ENCODE peak calls at places on chromosomes 6 and 20, in six cellular contexts. U is PC-3, R is MM.1S, L is HCT116, S is GM23248, F is neural progenitor cell. H is an unnamed sample. For H3K9me3, the result is how much of the 10 kb centered on the place peaks cover.

GRCh38 chr6:139161169-139161568 is 26.3 kb downstream of the HECA start:
- DNase-seq in L (peak), S (peak), F (no peak), R (no peak), U (no peak), H (no peak)

GRCh38 chr6:27502508-27503435 is 29.9 kb upstream of the ZNF184 start:
- DNase-seq in R (peak), S (peak), F (peak), L (peak), U (peak), H (peak)

GRCh38 chr6:39430968-39431523 is 108.5 kb upstream of the KCNK16 start:
- DNase-seq in F (peak), U (no peak), S (peak), R (peak), L (no peak), H (peak)

GRCh38 chr20:61370841-61371303 is 118.8 kb downstream of the CDH4 start:
- DNase-seq in R (no peak), S (no peak), L (no peak), F (peak), U (no peak), H (no peak)

GRCh38 chr6:157459327-157459726 is 78.3 kb downstream of the ZDHHC14 start:
- DNase-seq in S (no peak), F (no peak), L (no peak), U (no peak), R (no peak), H (no peak)

GRCh38 chr20:20367681-20368413 is at the start of gene INSM1:
- DNase-seq in R (no peak), F (peak), U (no peak), S (no peak), L (no peak), H (no peak)

GRCh38 chr6:122772724-122773123 is 6.8 kb upstream of the FABP7 start:
- DNase-seq in F (no peak), L (no peak), S (no peak), R (no peak), U (peak), H (peak)

GRCh38 chr6:161233986-161234620 is 39.8 kb downstream of the AGPAT4 start:
- DNase-seq in L (peak), F (no peak), R (no peak), S (peak), U (peak), H (peak)

GRCh38 chr20:41483553-41483930 is 116.9 kb upstream of the EMILIN3 start:
- DNase-seq in S (peak), U (peak), F (no peak), R (no peak), L (no peak), H (no peak)

GRCh38 chr20:31720486-31721407 is 1.9 kb downstream of the BCL2L1 start:
- DNase-seq in R (peak), S (no peak), U (peak), L (no peak), F (no peak), H (peak)

GRCh38 chr6:157428418-157429202 is 47.6 kb downstream of the ZDHHC14 start:
- DNase-seq in S (peak), U (peak), F (peak), R (no peak), L (peak), H (peak)

DNA sequence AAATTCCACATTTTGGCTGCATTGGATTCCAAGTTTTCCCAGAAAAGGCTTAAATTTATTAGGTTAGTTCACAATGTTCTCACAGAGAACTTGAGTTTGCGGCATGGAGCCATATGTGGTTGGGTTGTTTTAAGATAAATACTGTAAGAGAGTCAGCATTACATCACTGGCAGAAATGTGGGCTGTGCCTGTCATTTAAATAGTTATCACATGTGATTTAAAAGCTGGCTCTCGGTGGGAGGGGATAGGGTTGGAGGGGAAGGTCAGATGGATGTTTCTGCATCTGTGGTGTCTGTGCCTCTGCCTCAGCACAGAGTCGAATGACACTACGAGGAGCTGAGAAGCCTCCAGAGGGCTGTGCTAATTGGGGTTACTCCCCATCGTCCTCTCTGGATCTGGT is 73.8 kb upstream of the SCP2D1 start:
- DNase-seq in F (peak), L (no peak), S (peak), U (no peak), R (no peak), H (peak)
- TF ChIP-seq EZH2phosphoT487 in F (no peak), L (no peak), S (no peak), U (no peak), R (no peak), H (no peak)

GRCh38 chr6:321158-321438 is 28.8 kb downstream of the DUSP22 start:
- DNase-seq in U (peak), F (no peak), L (no peak), S (no peak), R (no peak), H (no peak)
- H3K9me3 ChIP-seq in U (under half), F (under half), L (under half), S (under half), R (under half), H (under half)

DNA sequence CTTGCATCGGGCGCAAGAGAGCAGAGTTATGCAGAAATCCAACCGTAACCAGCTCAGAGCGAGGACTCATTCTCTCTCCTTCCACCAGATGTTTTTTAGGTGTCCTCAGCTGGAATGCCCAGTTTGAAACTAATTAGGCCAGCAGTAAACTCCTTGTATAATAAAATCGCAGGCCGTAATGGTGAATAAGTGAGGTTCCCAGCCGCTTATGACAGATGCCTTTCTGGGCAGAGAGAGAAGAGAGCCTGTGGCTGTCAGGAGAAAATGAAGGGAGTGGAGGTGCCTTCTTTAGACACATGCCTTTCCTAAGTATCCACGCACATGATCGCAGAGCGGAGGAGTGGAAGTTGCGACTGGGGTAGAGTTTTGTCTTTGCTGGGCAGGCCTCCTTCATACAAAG is 2.8 kb downstream of the EYA2 start:
- DNase-seq in F (no peak), S (no peak), R (no peak), U (no peak), L (no peak), H (no peak)
- TF ChIP-seq EZH2 in F (no peak), S (no peak), R (no peak), U (no peak), L (no peak), H (no peak)

GRCh38 chr6:63444768-63445167 is 125.0 kb upstream of the LGSN start:
- DNase-seq in F (no peak), U (no peak), L (no peak), R (no peak), S (no peak), H (no peak)

GRCh38 chr6:63440057-63440456 is 120.3 kb upstream of the LGSN start:
- DNase-seq in U (no peak), L (no peak), R (no peak), S (no peak), F (no peak), H (no peak)

GRCh38 chr6:63442870-63443269 is 123.1 kb upstream of the LGSN start:
- DNase-seq in R (no peak), F (no peak), S (no peak), L (no peak), U (no peak), H (no peak)

GRCh38 chr6:63440594-63440993 is 120.8 kb upstream of the LGSN start:
- DNase-seq in F (no peak), L (no peak), U (no peak), R (no peak), S (no peak), H (no peak)

DNA sequence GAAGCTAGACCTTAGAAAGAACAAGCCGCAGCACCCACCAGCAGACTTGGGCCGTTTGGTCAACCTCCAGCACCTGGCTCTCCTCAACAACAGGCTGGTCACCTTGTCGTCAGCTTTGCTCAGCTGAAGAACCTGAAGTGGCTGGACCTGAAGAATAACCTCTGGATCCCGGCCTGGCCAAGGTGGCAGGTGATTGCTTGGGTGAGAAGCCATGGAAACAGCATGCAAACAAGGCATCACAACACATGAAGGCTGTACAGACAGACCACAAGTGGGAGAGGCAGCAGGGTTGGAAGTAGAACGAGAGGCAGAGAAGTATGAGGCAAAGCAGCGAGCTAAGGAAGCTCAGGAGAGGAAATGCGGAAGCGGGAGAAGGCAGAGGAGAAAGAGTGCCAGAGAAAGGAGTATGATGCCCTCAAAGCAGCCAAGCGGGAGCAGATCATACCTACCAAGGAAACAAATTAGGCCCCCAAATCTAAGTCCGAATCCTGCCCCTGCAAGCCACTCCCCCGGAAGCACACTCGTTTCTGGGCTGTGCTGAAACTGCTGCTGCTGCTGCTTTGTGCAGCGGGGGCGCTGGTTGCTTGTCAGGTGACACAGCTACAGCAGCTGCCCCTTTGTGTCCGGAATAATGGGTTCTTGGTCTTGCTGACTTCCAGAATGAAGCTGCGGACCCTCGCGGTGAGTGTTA is 121.6 kb upstream of the LGSN start:
- DNase-seq in F (peak), S (no peak), R (no peak), U (no peak), L (no peak), H (no peak)
- TF ChIP-seq EZH2phosphoT487 in F (no peak), S (no peak), R (no peak), U (no peak), L (no peak), H (no peak)